ENCODE peak calls at places on chromosomes 1 and 21, in eight cellular contexts. B is fibroblast of mammary gland, G is foreskin fibroblast, D is Panc1, R is ovary, S is heart right ventricle, L is keratinocyte, H is stomach. E is an unnamed sample.

GRCh38 chr1:36150296-36151132 is 1.2 kb upstream of the TRAPPC3 start:
- DNase-seq in B (peak), G (peak), D (peak), R (peak), S (peak), L (peak), H (peak), E (peak)

GRCh38 chr21:38337793-38338192 is 81.0 kb downstream of the KCNJ15 start:
- DNase-seq in B (no peak), G (no peak), D (no peak), R (no peak), S (no peak), L (peak), H (no peak), E (no peak)

GRCh38 chr1:83060216-83060615 is 938.7 kb downstream of the TTLL7 start:
- DNase-seq in B (no peak), G (no peak), D (no peak), R (no peak), S (no peak), L (no peak), H (no peak), E (no peak)

GRCh38 chr1:226135059-226135651 is 51.4 kb downstream of the ACBD3 start:
- DNase-seq in B (no peak), G (no peak), D (no peak), R (no peak), S (peak), L (no peak), H (peak), E (no peak)

GRCh38 chr21:33419538-33420123 is 16.4 kb downstream of the IFNGR2 start:
- DNase-seq in B (peak), G (peak), D (no peak), R (peak), S (no peak), L (no peak), H (peak), E (peak)

GRCh38 chr1:206700445-206701036 is 15.8 kb downstream of the MAPKAPK2 start:
- DNase-seq in B (peak), G (peak), D (no peak), R (no peak), S (no peak), L (no peak), H (no peak), E (peak)

GRCh38 chr1:76070538-76070937 is 4.0 kb upstream of the ST6GALNAC3 start:
- DNase-seq in B (peak), G (no peak), D (no peak), R (no peak), S (no peak), L (no peak), H (no peak), E (no peak)

GRCh38 chr1:85681087-85681486 is 27.1 kb downstream of the ZNHIT6 start:
- DNase-seq in B (peak), G (no peak), D (no peak), R (no peak), S (no peak), L (no peak), H (no peak), E (peak)

GRCh38 chr1:171300401-171300800 is 13.6 kb upstream of the FMO4 start:
- DNase-seq in B (no peak), G (no peak), D (no peak), R (no peak), S (no peak), L (no peak), H (no peak), E (no peak)

GRCh38 chr1:86582161-86582560 is 35.3 kb downstream of the CLCA4 start:
- DNase-seq in B (no peak), G (no peak), D (no peak), R (no peak), S (no peak), L (no peak), H (no peak), E (no peak)

GRCh38 chr1:91201699-91202098 is 179.9 kb upstream of the ZNF644 start:
- DNase-seq in B (no peak), G (no peak), D (no peak), R (no peak), S (no peak), L (no peak), H (no peak), E (no peak)

GRCh38 chr1:106080608-106081325 is 975.7 kb upstream of the PRMT6 start:
- DNase-seq in B (no peak), G (peak), D (no peak), R (no peak), S (no peak), L (no peak), H (no peak), E (no peak)

GRCh38 chr1:45097079-45097478 is 85.0 kb downstream of the UROD start:
- DNase-seq in B (no peak), G (no peak), D (no peak), R (no peak), S (no peak), L (no peak), H (no peak), E (no peak)

GRCh38 chr1:153746174-153746573 is 18.3 kb downstream of the INTS3 start:
- DNase-seq in B (no peak), G (no peak), D (no peak), R (no peak), S (no peak), L (no peak), H (no peak), E (no peak)

GRCh38 chr1:11531943-11532342 is 53.0 kb downstream of the DISP3 start:
- DNase-seq in B (no peak), G (no peak), D (no peak), R (no peak), S (no peak), L (no peak), H (no peak), E (no peak)

GRCh38 chr1:26521669-26522030 is 7.9 kb upstream of the RPS6KA1 start:
- DNase-seq in B (no peak), G (no peak), D (no peak), R (no peak), S (no peak), L (no peak), H (no peak), E (no peak)

GRCh38 chr21:41318218-41318617 is 1.6 kb downstream of the FAM3B start:
- DNase-seq in B (no peak), G (no peak), D (no peak), R (no peak), S (no peak), L (no peak), H (no peak), E (no peak)

GRCh38 chr1:87051965-87052364 is 137.5 kb downstream of the HS2ST1 start:
- DNase-seq in B (no peak), G (no peak), D (no peak), R (no peak), S (no peak), L (no peak), H (no peak), E (no peak)

GRCh38 chr1:90411155-90411554 is 305.9 kb downstream of the BARHL2 start:
- DNase-seq in B (no peak), G (no peak), D (no peak), R (no peak), S (no peak), L (no peak), H (no peak), E (no peak)

GRCh38 chr1:10508511-10508951 is 33.8 kb downstream of the PEX14 start:
- DNase-seq in B (no peak), G (no peak), D (no peak), R (no peak), S (no peak), L (no peak), H (no peak), E (peak)

GRCh38 chr1:25792115-25792514 is 7.9 kb upstream of the SELENON start:
- DNase-seq in B (no peak), G (no peak), D (no peak), R (no peak), S (no peak), L (no peak), H (no peak), E (no peak)

GRCh38 chr1:19164274-19165015 is 45.6 kb downstream of the UBR4 start:
- DNase-seq in B (no peak), G (no peak), D (no peak), R (no peak), S (no peak), L (no peak), H (no peak), E (no peak)

GRCh38 chr1:157739229-157739901 is 37.6 kb downstream of the FCRL2 start:
- DNase-seq in B (no peak), G (no peak), D (no peak), R (no peak), S (no peak), L (no peak), H (no peak), E (no peak)

GRCh38 chr1:44500181-44501021 is 95.3 kb downstream of the RNF220 start:
- DNase-seq in B (peak), G (peak), D (no peak), R (no peak), S (peak), L (no peak), H (no peak), E (no peak)

GRCh38 chr1:245859510-245860114 is 647.5 kb downstream of the SMYD3 start:
- DNase-seq in B (peak), G (peak), D (no peak), R (no peak), S (peak), L (peak), H (no peak), E (peak)

GRCh38 chr1:37699147-37699546 is 6.8 kb downstream of the CDCA8 start:
- DNase-seq in B (no peak), G (no peak), D (no peak), R (no peak), S (no peak), L (no peak), H (no peak), E (no peak)

GRCh38 chr1:227518876-227519275 is 44.5 kb upstream of the ZNF678 start:
- DNase-seq in B (no peak), G (no peak), D (no peak), R (no peak), S (no peak), L (no peak), H (no peak), E (no peak)

GRCh38 chr1:204087181-204087892 is 14.4 kb downstream of the SOX13 start:
- DNase-seq in B (no peak), G (peak), D (no peak), R (no peak), S (no peak), L (no peak), H (no peak), E (no peak)

GRCh38 chr1:164765993-164766720 is 207.2 kb downstream of the PBX1 start:
- DNase-seq in B (peak), G (no peak), D (no peak), R (no peak), S (no peak), L (no peak), H (no peak), E (no peak)

GRCh38 chr1:216793303-216793702 is 70.1 kb upstream of the ESRRG start:
- DNase-seq in B (no peak), G (no peak), D (no peak), R (no peak), S (no peak), L (no peak), H (no peak), E (no peak)

GRCh38 chr1:6100801-6101783 is 55.4 kb downstream of the KCNAB2 start:
- DNase-seq in B (no peak), G (no peak), D (no peak), R (no peak), S (peak), L (no peak), H (no peak), E (no peak)

GRCh38 chr1:181083842-181084605 is 4.5 kb upstream of the IER5 start:
- DNase-seq in B (peak), G (peak), D (peak), R (no peak), S (no peak), L (no peak), H (peak), E (peak)

GRCh38 chr21:45768011-45768740 is 124.7 kb downstream of the PCBP3 start:
- DNase-seq in B (peak), G (peak), D (no peak), R (no peak), S (no peak), L (no peak), H (no peak), E (peak)

GRCh38 chr21:45769239-45769758 is 125.8 kb downstream of the PCBP3 start:
- DNase-seq in B (no peak), G (no peak), D (no peak), R (no peak), S (no peak), L (no peak), H (no peak), E (no peak)

GRCh38 chr21:45767071-45768006 is 123.8 kb downstream of the PCBP3 start:
- DNase-seq in B (peak), G (peak), D (no peak), R (no peak), S (no peak), L (no peak), H (no peak), E (peak)

GRCh38 chr21:45769896-45770295 is 126.4 kb downstream of the PCBP3 start:
- DNase-seq in B (no peak), G (no peak), D (no peak), R (no peak), S (no peak), L (no peak), H (no peak), E (no peak)

DNA sequence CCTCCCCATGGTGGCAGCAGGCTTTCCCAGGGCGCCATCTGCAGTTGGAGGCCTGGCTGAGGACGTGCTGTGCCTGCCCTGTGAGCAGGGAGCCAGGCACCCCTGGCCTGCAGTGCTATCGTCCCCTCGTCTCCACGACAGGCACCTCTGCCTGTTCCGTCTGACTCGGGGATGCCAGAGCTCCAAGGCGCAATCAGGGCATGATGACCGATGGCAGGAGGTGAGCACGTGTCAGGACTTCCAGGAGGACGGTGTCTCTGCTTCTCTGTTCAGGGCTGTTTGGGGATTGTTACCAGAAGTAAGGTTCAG is 125.2 kb downstream of the PCBP3 start:
- DNase-seq in B (no peak), G (peak), D (peak), R (no peak), S (no peak), L (no peak), H (no peak), E (no peak)
- TF ChIP-seq CTCF in B (no peak), G (no peak), D (no peak), R (no peak), S (no peak), L (peak), H (no peak), E (no peak)

DNA sequence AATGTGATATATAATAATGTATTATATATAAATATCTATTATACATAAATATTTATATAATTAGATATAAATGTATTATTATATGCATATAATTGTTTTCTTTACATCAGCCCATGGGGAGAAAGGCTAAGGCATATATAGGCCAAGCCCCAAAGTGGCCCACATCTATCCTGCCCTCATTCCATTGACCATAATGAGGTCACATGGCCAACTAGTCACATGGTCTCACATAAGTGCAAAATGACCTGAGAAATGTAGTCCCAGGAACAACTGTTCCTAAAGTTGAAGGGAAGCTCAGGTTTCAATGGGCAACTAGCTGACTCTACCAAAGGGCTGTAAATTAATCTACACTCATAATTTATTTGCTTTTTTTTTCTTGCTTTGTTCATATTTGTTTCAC is 14.5 kb upstream of the CCDC185 start:
- DNase-seq in B (no peak), G (no peak), D (no peak), R (no peak), S (no peak), L (no peak), H (no peak), E (no peak)
- H3K4me3 ChIP-seq in B (no peak), G (no peak), D (no peak), R (no peak), S (no peak), L (no peak), H (no peak), E (no peak)

GRCh38 chr1:34642679-34643078 is 112.2 kb upstream of the GJB5 start:
- DNase-seq in B (no peak), G (no peak), D (no peak), R (no peak), S (no peak), L (no peak), H (no peak), E (no peak)
- TF ChIP-seq CTCF in B (no peak), G (no peak), D (no peak), R (no peak), S (no peak), L (peak), H (no peak), E (no peak)

DNA sequence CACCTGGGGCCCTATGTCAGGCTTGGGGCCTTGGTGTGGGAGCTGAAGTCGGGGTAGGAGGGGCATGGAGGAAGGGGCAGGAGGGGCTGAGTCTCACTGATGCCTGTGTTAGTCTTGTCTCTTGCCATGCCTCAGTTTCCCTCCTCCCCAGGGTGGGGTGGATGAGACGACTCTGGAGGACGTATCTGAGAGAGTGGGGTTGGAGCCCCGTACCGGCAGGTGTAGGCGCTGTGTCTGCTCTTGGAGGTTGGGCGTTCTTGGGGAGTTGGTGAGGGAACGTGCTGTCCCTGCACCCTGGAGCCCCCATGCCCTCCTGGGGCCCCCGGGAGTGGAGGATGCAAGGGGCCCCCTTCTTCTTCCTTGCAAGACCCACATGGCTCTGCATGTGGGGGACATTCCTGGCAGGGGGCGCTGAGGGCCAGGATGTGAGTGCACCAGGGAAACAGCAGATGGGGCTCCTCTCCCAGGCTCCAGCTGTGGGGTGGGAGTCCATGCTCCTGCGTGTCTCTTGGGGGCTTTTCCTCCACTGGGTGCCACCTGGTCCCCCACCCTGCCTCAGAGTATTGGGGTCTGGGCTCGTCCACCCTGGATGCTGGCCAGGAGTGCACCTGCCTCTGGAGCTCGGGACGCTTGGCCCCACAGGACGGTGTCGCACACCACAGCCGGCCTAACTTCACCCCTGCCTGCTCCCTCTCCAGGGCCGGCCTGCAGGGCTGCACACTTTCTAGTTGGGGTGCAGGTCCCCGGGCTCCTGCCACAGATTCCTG is 1.4 kb upstream of the TNFRSF14 start:
- DNase-seq in B (no peak), G (peak), D (no peak), R (peak), S (no peak), L (no peak), H (no peak), E (no peak)
- H3K4me3 ChIP-seq in B (no peak), G (no peak), D (no peak), R (no peak), S (no peak), L (no peak), H (peak), E (no peak)

DNA sequence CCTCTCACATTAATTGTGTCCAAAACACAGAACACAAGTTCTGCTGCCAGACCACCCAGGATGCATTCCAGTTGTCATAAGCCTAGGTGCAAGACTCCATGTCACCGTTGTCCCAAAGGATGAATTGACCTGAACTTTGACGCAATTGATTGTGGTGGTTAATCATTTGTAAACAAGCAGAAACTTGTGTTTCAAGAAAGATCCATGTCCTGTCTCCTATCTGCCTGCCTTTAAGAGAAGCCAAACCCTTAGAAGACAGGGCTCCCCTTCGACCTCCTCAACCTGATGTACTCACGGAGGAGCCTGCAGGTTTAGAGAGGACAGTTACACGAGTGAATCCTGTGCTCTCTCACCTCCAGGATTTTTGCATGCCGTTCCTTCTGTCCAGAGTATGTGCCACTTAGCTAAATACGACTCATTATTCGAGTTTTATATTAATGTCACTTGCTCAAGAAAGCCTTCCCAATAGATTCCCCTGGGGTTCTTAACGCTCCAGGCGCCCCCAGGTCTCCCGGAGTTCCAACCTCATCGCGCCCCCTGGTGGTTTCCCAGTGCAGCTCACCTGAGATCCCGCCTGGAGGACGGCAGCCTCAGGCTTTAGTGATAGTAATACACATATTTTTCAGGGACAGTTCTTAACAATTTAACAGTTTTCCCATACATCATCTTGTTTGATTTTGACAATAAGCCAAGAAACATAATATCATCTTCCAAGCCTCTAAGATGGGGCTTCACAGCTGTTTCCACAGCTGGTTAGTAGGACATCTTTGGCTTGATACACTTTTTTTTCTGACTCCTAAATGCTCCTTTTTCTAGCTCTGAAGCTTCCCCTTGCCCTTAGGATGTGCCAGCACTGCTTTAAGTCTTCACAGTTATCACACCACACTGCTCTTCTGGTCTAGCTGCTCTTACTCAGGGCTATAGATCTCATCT is 2.4 kb upstream of the C8B start:
- DNase-seq in B (peak), G (peak), D (no peak), R (no peak), S (peak), L (no peak), H (peak), E (no peak)
- TF ChIP-seq CTCF in B (peak), G (peak), D (peak), R (no peak), S (no peak), L (peak), H (peak), E (peak)

DNA sequence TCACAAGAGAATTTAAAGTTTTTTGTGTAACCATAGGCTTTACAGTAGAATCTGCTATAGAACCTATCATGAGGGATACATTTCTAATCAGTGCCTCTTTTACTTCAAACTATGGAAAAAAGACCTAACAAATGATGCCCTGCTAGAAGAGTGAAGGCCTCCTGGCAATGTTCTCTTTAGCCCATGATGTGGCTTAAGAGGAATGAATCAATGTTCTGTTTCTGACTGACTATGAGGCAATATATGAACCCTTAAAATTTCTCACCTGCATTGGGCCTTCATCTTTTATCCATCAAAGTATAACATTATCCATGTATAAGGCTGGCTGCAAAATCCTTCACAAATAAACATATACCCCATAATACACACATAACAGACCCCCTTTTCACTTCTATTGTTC is 65.7 kb upstream of the IL12RB2 start:
- DNase-seq in B (no peak), G (no peak), D (no peak), R (no peak), S (no peak), L (no peak), H (no peak), E (no peak)
- H3K4me3 ChIP-seq in B (no peak), G (no peak), D (no peak), R (no peak), S (no peak), L (no peak), H (no peak), E (no peak)

E was measured in AG10803.